ENCODE peak calls at places on chromosomes 2 and 18, in six cellular contexts. One of them, this sample, is unnamed.

GRCh38 chr2:152627010-152627957 is 90.0 kb downstream of the PRPF40A start:
- DNase-seq in mesothelial cell of epicardium: no peak
- DNase-seq in BJ: no peak
- DNase-seq in AG09309: no peak
- DNase-seq in DND-41: no peak
- DNase-seq in activated CD8-positive, alpha-beta T cell treated with anti-CD3 and anti-CD28 coated beads for 36 hours: no peak
- DNase-seq in this sample: peak

GRCh38 chr2:120014231-120014990 is 1.5 kb downstream of the EPB41L5 start:
- DNase-seq in mesothelial cell of epicardium: no peak
- DNase-seq in DND-41: no peak
- DNase-seq in AG09309: no peak
- DNase-seq in BJ: no peak
- DNase-seq in activated CD8-positive, alpha-beta T cell treated with anti-CD3 and anti-CD28 coated beads for 36 hours: no peak
- DNase-seq in this sample: no peak

GRCh38 chr2:120526997-120527945 is 181.3 kb downstream of the INHBB start:
- DNase-seq in DND-41: no peak
- DNase-seq in BJ: no peak
- DNase-seq in mesothelial cell of epicardium: no peak
- DNase-seq in activated CD8-positive, alpha-beta T cell treated with anti-CD3 and anti-CD28 coated beads for 36 hours: no peak
- DNase-seq in AG09309: no peak
- DNase-seq in this sample: no peak

GRCh38 chr2:109418716-109419115 is 195.1 kb downstream of the SEPTIN10 start:
- DNase-seq in mesothelial cell of epicardium: no peak
- DNase-seq in activated CD8-positive, alpha-beta T cell treated with anti-CD3 and anti-CD28 coated beads for 36 hours: no peak
- DNase-seq in BJ: no peak
- DNase-seq in AG09309: no peak
- DNase-seq in DND-41: no peak
- DNase-seq in this sample: no peak

GRCh38 chr2:175366814-175367213 is 185.3 kb upstream of the ATP5MC3 start:
- DNase-seq in AG09309: peak
- DNase-seq in mesothelial cell of epicardium: peak
- DNase-seq in DND-41: peak
- DNase-seq in BJ: no peak
- DNase-seq in activated CD8-positive, alpha-beta T cell treated with anti-CD3 and anti-CD28 coated beads for 36 hours: peak
- DNase-seq in this sample: peak

GRCh38 chr2:188364033-188364432 is 72.4 kb downstream of the GULP1 start:
- DNase-seq in mesothelial cell of epicardium: no peak
- DNase-seq in DND-41: no peak
- DNase-seq in BJ: no peak
- DNase-seq in activated CD8-positive, alpha-beta T cell treated with anti-CD3 and anti-CD28 coated beads for 36 hours: no peak
- DNase-seq in AG09309: no peak
- DNase-seq in this sample: no peak

GRCh38 chr18:30457156-30457555 is 585.4 kb downstream of the DSC3 start:
- DNase-seq in DND-41: no peak
- DNase-seq in mesothelial cell of epicardium: no peak
- DNase-seq in BJ: no peak
- DNase-seq in AG09309: no peak
- DNase-seq in activated CD8-positive, alpha-beta T cell treated with anti-CD3 and anti-CD28 coated beads for 36 hours: no peak
- DNase-seq in this sample: no peak

GRCh38 chr2:177983183-177983788 is 89.3 kb downstream of the PDE11A start:
- DNase-seq in AG09309: no peak
- DNase-seq in DND-41: peak
- DNase-seq in activated CD8-positive, alpha-beta T cell treated with anti-CD3 and anti-CD28 coated beads for 36 hours: peak
- DNase-seq in BJ: no peak
- DNase-seq in mesothelial cell of epicardium: no peak
- DNase-seq in this sample: peak

GRCh38 chr2:6826081-6826913 is 39.4 kb downstream of the CMPK2 start:
- DNase-seq in activated CD8-positive, alpha-beta T cell treated with anti-CD3 and anti-CD28 coated beads for 36 hours: peak
- DNase-seq in BJ: peak
- DNase-seq in DND-41: peak
- DNase-seq in AG09309: no peak
- DNase-seq in mesothelial cell of epicardium: no peak
- DNase-seq in this sample: peak

GRCh38 chr18:59672125-59672769 is 25.0 kb downstream of the CCBE1 start:
- DNase-seq in BJ: no peak
- DNase-seq in mesothelial cell of epicardium: no peak
- DNase-seq in activated CD8-positive, alpha-beta T cell treated with anti-CD3 and anti-CD28 coated beads for 36 hours: no peak
- DNase-seq in AG09309: no peak
- DNase-seq in DND-41: peak
- DNase-seq in this sample: no peak

GRCh38 chr2:240284503-240285259 is 144.2 kb upstream of the OTOS start:
- DNase-seq in mesothelial cell of epicardium: peak
- DNase-seq in activated CD8-positive, alpha-beta T cell treated with anti-CD3 and anti-CD28 coated beads for 36 hours: no peak
- DNase-seq in DND-41: no peak
- DNase-seq in BJ: no peak
- DNase-seq in AG09309: no peak
- DNase-seq in this sample: no peak

GRCh38 chr2:189674374-189675112 is at the start of gene ANKAR:
- DNase-seq in BJ: peak
- DNase-seq in AG09309: peak
- DNase-seq in mesothelial cell of epicardium: peak
- DNase-seq in DND-41: no peak
- DNase-seq in activated CD8-positive, alpha-beta T cell treated with anti-CD3 and anti-CD28 coated beads for 36 hours: peak
- DNase-seq in this sample: peak

GRCh38 chr2:67503066-67503795 is 106.1 kb downstream of the ETAA1 start:
- DNase-seq in activated CD8-positive, alpha-beta T cell treated with anti-CD3 and anti-CD28 coated beads for 36 hours: no peak
- DNase-seq in AG09309: peak
- DNase-seq in mesothelial cell of epicardium: no peak
- DNase-seq in DND-41: no peak
- DNase-seq in BJ: peak
- DNase-seq in this sample: peak

GRCh38 chr18:30982285-30982992 is 60.1 kb downstream of the DSC3 start:
- DNase-seq in DND-41: no peak
- DNase-seq in mesothelial cell of epicardium: no peak
- DNase-seq in AG09309: no peak
- DNase-seq in activated CD8-positive, alpha-beta T cell treated with anti-CD3 and anti-CD28 coated beads for 36 hours: no peak
- DNase-seq in BJ: no peak
- DNase-seq in this sample: no peak

GRCh38 chr2:236001166-236001828 is 166.9 kb downstream of the GBX2 start:
- DNase-seq in activated CD8-positive, alpha-beta T cell treated with anti-CD3 and anti-CD28 coated beads for 36 hours: no peak
- DNase-seq in mesothelial cell of epicardium: no peak
- DNase-seq in BJ: no peak
- DNase-seq in DND-41: peak
- DNase-seq in AG09309: no peak
- DNase-seq in this sample: no peak

GRCh38 chr18:23054553-23054952 is 80.7 kb upstream of the CABLES1 start:
- DNase-seq in AG09309: no peak
- DNase-seq in BJ: no peak
- DNase-seq in DND-41: no peak
- DNase-seq in activated CD8-positive, alpha-beta T cell treated with anti-CD3 and anti-CD28 coated beads for 36 hours: no peak
- DNase-seq in mesothelial cell of epicardium: no peak
- DNase-seq in this sample: no peak

GRCh38 chr18:74351354-74351753 is 35.7 kb downstream of the C18orf63 start:
- DNase-seq in AG09309: no peak
- DNase-seq in BJ: peak
- DNase-seq in DND-41: no peak
- DNase-seq in mesothelial cell of epicardium: no peak
- DNase-seq in activated CD8-positive, alpha-beta T cell treated with anti-CD3 and anti-CD28 coated beads for 36 hours: no peak
- DNase-seq in this sample: peak

GRCh38 chr2:231227309-231228162 is 29.1 kb downstream of the ARMC9 start:
- DNase-seq in BJ: no peak
- DNase-seq in DND-41: peak
- DNase-seq in AG09309: peak
- DNase-seq in activated CD8-positive, alpha-beta T cell treated with anti-CD3 and anti-CD28 coated beads for 36 hours: peak
- DNase-seq in mesothelial cell of epicardium: no peak
- DNase-seq in this sample: peak

GRCh38 chr2:36951574-36951973 is 14.8 kb downstream of the STRN start:
- DNase-seq in BJ: no peak
- DNase-seq in activated CD8-positive, alpha-beta T cell treated with anti-CD3 and anti-CD28 coated beads for 36 hours: no peak
- DNase-seq in mesothelial cell of epicardium: no peak
- DNase-seq in DND-41: no peak
- DNase-seq in AG09309: no peak
- DNase-seq in this sample: peak

GRCh38 chr2:44510246-44510645 is 148.5 kb downstream of the CAMKMT start:
- DNase-seq in BJ: no peak
- DNase-seq in mesothelial cell of epicardium: no peak
- DNase-seq in DND-41: no peak
- DNase-seq in AG09309: no peak
- DNase-seq in activated CD8-positive, alpha-beta T cell treated with anti-CD3 and anti-CD28 coated beads for 36 hours: no peak
- DNase-seq in this sample: no peak

DNA sequence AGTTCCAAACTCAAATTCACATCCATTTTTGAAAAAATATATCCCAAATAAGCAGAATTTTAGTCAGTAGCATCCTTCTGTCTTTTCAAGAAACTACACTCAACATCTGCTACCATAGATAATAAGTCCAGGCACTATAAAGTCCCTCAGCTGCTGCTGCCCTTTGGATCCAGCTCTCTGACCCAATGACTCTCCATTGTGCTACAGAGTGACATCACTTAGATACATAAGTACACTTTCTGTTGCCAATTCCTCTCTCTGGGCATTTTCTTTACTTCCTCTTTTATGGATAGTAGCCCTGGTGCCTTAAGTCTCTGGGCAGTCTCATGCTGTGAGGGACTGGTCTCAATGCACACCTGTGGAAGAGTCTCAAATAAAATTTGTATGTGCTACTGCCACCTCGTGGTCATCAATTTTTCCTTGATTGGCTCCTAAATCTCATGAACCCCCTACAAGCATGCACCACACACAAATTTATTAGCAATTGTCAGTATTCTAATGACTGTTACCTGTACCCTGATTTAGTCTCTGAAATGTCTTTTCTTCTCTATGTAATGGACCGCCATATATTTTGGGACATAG is 219.2 kb downstream of the LRP1B start:
- DNase-seq in BJ: no peak
- DNase-seq in DND-41: peak
- DNase-seq in AG09309: no peak
- DNase-seq in activated CD8-positive, alpha-beta T cell treated with anti-CD3 and anti-CD28 coated beads for 36 hours: peak
- DNase-seq in mesothelial cell of epicardium: no peak
- DNase-seq in this sample: no peak
- TF ChIP-seq CTCF in BJ: peak
- TF ChIP-seq CTCF in DND-41: peak
- TF ChIP-seq CTCF in AG09309: peak
- TF ChIP-seq CTCF in activated CD8-positive, alpha-beta T cell treated with anti-CD3 and anti-CD28 coated beads for 36 hours: peak
- TF ChIP-seq CTCF in mesothelial cell of epicardium: peak
- TF ChIP-seq CTCF in this sample: peak

DNA sequence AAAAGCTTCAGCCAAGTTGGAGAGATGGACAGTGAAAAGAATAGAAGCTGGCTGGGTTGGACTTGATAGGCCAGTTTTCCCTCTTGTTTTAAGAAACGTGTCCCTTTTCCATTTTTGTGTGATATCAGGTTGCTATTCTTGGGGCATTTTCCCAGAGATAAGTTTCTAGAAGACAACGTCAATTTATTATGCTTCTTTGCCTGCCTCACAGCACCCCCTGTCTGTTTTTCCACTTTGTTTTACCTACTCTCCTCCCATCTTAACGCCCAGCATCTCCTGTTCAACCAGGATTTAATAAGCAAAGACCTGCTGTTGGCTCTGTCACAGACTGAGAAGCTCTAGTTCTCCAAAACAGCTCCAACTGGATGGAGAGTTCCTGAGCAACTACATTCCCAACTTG is 317.8 kb upstream of the ZNF521 start:
- DNase-seq in AG09309: no peak
- DNase-seq in DND-41: no peak
- DNase-seq in BJ: no peak
- DNase-seq in mesothelial cell of epicardium: no peak
- DNase-seq in activated CD8-positive, alpha-beta T cell treated with anti-CD3 and anti-CD28 coated beads for 36 hours: no peak
- DNase-seq in this sample: peak
- TF ChIP-seq CTCF in AG09309: peak
- TF ChIP-seq CTCF in DND-41: no peak
- TF ChIP-seq CTCF in BJ: peak
- TF ChIP-seq CTCF in mesothelial cell of epicardium: no peak
- TF ChIP-seq CTCF in activated CD8-positive, alpha-beta T cell treated with anti-CD3 and anti-CD28 coated beads for 36 hours: no peak
- TF ChIP-seq CTCF in this sample: peak

GRCh38 chr2:204108301-204108700 is 171.7 kb downstream of the ICOS start:
- DNase-seq in BJ: no peak
- DNase-seq in DND-41: peak
- DNase-seq in AG09309: no peak
- DNase-seq in mesothelial cell of epicardium: no peak
- DNase-seq in activated CD8-positive, alpha-beta T cell treated with anti-CD3 and anti-CD28 coated beads for 36 hours: peak
- DNase-seq in this sample: no peak
- TF ChIP-seq CTCF in BJ: no peak
- TF ChIP-seq CTCF in DND-41: peak
- TF ChIP-seq CTCF in AG09309: peak
- TF ChIP-seq CTCF in mesothelial cell of epicardium: peak
- TF ChIP-seq CTCF in activated CD8-positive, alpha-beta T cell treated with anti-CD3 and anti-CD28 coated beads for 36 hours: peak
- TF ChIP-seq CTCF in this sample: peak

GRCh38 chr2:64359892-64360657 is 93.9 kb upstream of the LGALSL start:
- DNase-seq in DND-41: no peak
- DNase-seq in activated CD8-positive, alpha-beta T cell treated with anti-CD3 and anti-CD28 coated beads for 36 hours: peak
- DNase-seq in BJ: peak
- DNase-seq in AG09309: peak
- DNase-seq in mesothelial cell of epicardium: no peak
- DNase-seq in this sample: peak
- TF ChIP-seq CTCF in DND-41: no peak
- TF ChIP-seq CTCF in activated CD8-positive, alpha-beta T cell treated with anti-CD3 and anti-CD28 coated beads for 36 hours: no peak
- TF ChIP-seq CTCF in BJ: no peak
- TF ChIP-seq CTCF in AG09309: peak
- TF ChIP-seq CTCF in mesothelial cell of epicardium: no peak
- TF ChIP-seq CTCF in this sample: peak

GRCh38 chr2:191759200-191759507 is 81.2 kb downstream of the NABP1 start:
- DNase-seq in activated CD8-positive, alpha-beta T cell treated with anti-CD3 and anti-CD28 coated beads for 36 hours: no peak
- DNase-seq in DND-41: no peak
- DNase-seq in AG09309: no peak
- DNase-seq in mesothelial cell of epicardium: no peak
- DNase-seq in BJ: no peak
- DNase-seq in this sample: no peak
- TF ChIP-seq CTCF in activated CD8-positive, alpha-beta T cell treated with anti-CD3 and anti-CD28 coated beads for 36 hours: peak
- TF ChIP-seq CTCF in DND-41: no peak
- TF ChIP-seq CTCF in AG09309: no peak
- TF ChIP-seq CTCF in mesothelial cell of epicardium: no peak
- TF ChIP-seq CTCF in BJ: no peak
- TF ChIP-seq CTCF in this sample: peak

GRCh38 chr2:47539228-47539627 is 136.3 kb downstream of the MSH2 start:
- DNase-seq in DND-41: no peak
- DNase-seq in mesothelial cell of epicardium: no peak
- DNase-seq in BJ: no peak
- DNase-seq in activated CD8-positive, alpha-beta T cell treated with anti-CD3 and anti-CD28 coated beads for 36 hours: no peak
- DNase-seq in AG09309: no peak
- DNase-seq in this sample: no peak
- TF ChIP-seq CTCF in DND-41: no peak
- TF ChIP-seq CTCF in mesothelial cell of epicardium: peak
- TF ChIP-seq CTCF in BJ: no peak
- TF ChIP-seq CTCF in activated CD8-positive, alpha-beta T cell treated with anti-CD3 and anti-CD28 coated beads for 36 hours: no peak
- TF ChIP-seq CTCF in AG09309: no peak
- TF ChIP-seq CTCF in this sample: peak

This sample was measured in HFFc6.